ENCODE peak calls at places on chromosomes 3 and 15, in ten cellular contexts. F is mucosa of descending colon; L is anterior cingulate cortex; U is stomach; X is stimulated activated CD8-positive, alpha-beta memory T cell treated with anti-CD3 and anti-CD28 coated beads, Interleukin-2, amount 100 ng/mL, for 1 hour; C is GDM1; V is nephron progenitor cell; P is progenitor cell of endocrine pancreas; O is non-pigmented ciliary epithelial cell; J is AG08396. K is an unnamed sample.

GRCh38 chr3:5133239-5133638 is 11.1 kb downstream of the ARL8B start:
- DNase-seq in F (no peak), L (no peak), U (no peak), X (no peak), C (no peak), V (no peak), P (no peak), O (no peak), J (no peak), K (no peak)

GRCh38 chr3:160677459-160677901 is 520 bp downstream of the ARL14 start:
- DNase-seq in F (no peak), L (no peak), U (no peak), X (no peak), C (no peak), V (peak; percentile 15), P (no peak), O (no peak), J (no peak), K (no peak)

GRCh38 chr15:58554758-58555157 is 123.0 kb downstream of the LIPC start:
- DNase-seq in F (no peak), L (no peak), U (no peak), X (no peak), C (no peak), V (no peak), P (no peak), O (no peak), J (no peak), K (no peak)

GRCh38 chr3:134754768-134755559 is 40.1 kb upstream of the EPHB1 start:
- DNase-seq in F (no peak), L (no peak), U (peak; percentile 35), X (no peak), C (peak; percentile 51), V (peak; percentile 62), P (peak; percentile 47), O (no peak), J (peak; percentile 68), K (no peak)

GRCh38 chr15:31554261-31554660 is 227.6 kb downstream of the KLF13 start:
- DNase-seq in F (no peak), L (no peak), U (no peak), X (no peak), C (no peak), V (no peak), P (no peak), O (peak; percentile 4), J (peak; percentile 85), K (no peak)

GRCh38 chr3:178986456-178986855 is 85.2 kb downstream of the ZMAT3 start:
- DNase-seq in F (no peak), L (no peak), U (no peak), X (no peak), C (no peak), V (no peak), P (no peak), O (no peak), J (no peak), K (no peak)

GRCh38 chr3:169634618-169635236 is 28.8 kb downstream of the MECOM start:
- DNase-seq in F (peak; percentile 77), L (no peak), U (peak; percentile 84), X (no peak), C (no peak), V (no peak), P (no peak), O (no peak), J (no peak), K (no peak)

GRCh38 chr3:24129549-24129948 is 184.5 kb downstream of the NR1D2 start:
- DNase-seq in F (no peak), L (no peak), U (no peak), X (no peak), C (no peak), V (no peak), P (no peak), O (no peak), J (no peak), K (no peak)

GRCh38 chr3:148955544-148956346 is 35.6 kb upstream of the GYG1 start:
- DNase-seq in F (no peak), L (peak; percentile 14), U (peak; percentile 39), X (no peak), C (no peak), V (peak; percentile 36), P (no peak), O (peak; percentile 77), J (peak; percentile 68), K (no peak)

GRCh38 chr3:23819599-23820360 is 14.0 kb downstream of the UBE2E1 start:
- DNase-seq in F (no peak), L (peak; percentile 63), U (no peak), X (no peak), C (no peak), V (no peak), P (no peak), O (no peak), J (no peak), K (no peak)

GRCh38 chr15:100900136-100900894 is 18.8 kb upstream of the LRRK1 start:
- DNase-seq in F (peak; percentile 74), L (no peak), U (no peak), X (no peak), C (no peak), V (peak; percentile 27), P (no peak), O (no peak), J (no peak), K (no peak)

GRCh38 chr3:132549890-132550578 is 47.0 kb upstream of the ACKR4 start:
- DNase-seq in F (no peak), L (no peak), U (no peak), X (no peak), C (no peak), V (no peak), P (no peak), O (peak; percentile 40), J (no peak), K (no peak)

GRCh38 chr3:161142486-161142885 is 37.3 kb upstream of the B3GALNT1 start:
- DNase-seq in F (no peak), L (no peak), U (no peak), X (no peak), C (no peak), V (no peak), P (no peak), O (no peak), J (no peak), K (no peak)

GRCh38 chr3:189148090-189148507 is 23.7 kb upstream of the TPRG1 start:
- DNase-seq in F (no peak), L (peak; percentile 17), U (peak; percentile 68), X (peak; percentile 48), C (peak; percentile 35), V (peak; percentile 69), P (peak; percentile 53), O (peak; percentile 18), J (peak; percentile 60), K (peak; percentile 51)

GRCh38 chr15:94232107-94232506 is 746 bp downstream of the MCTP2 start:
- DNase-seq in F (no peak), L (no peak), U (no peak), X (no peak), C (no peak), V (no peak), P (no peak), O (no peak), J (no peak), K (no peak)

GRCh38 chr15:50051811-50052419 is 67.1 kb downstream of the ATP8B4 start:
- DNase-seq in F (no peak), L (peak; percentile 29), U (no peak), X (no peak), C (peak; percentile 9), V (peak; percentile 31), P (no peak), O (no peak), J (peak; percentile 45), K (no peak)

GRCh38 chr15:36428102-36428845 is 151.2 kb upstream of the CDIN1 start:
- DNase-seq in F (no peak), L (no peak), U (no peak), X (no peak), C (no peak), V (no peak), P (no peak), O (peak; percentile 100), J (peak; percentile 79), K (no peak)

GRCh38 chr3:77189684-77190083 is 149.8 kb downstream of the ROBO2 start:
- DNase-seq in F (no peak), L (no peak), U (no peak), X (no peak), C (no peak), V (no peak), P (no peak), O (no peak), J (no peak), K (no peak)

GRCh38 chr3:59115355-59116136 is 65.7 kb upstream of the CFAP20DC start:
- DNase-seq in F (no peak), L (no peak), U (no peak), X (no peak), C (no peak), V (no peak), P (no peak), O (no peak), J (no peak), K (no peak)

GRCh38 chr15:47987908-47988532 is 132.8 kb upstream of the SLC24A5 start:
- DNase-seq in F (no peak), L (peak; percentile 40), U (no peak), X (no peak), C (peak; percentile 8), V (peak; percentile 20), P (no peak), O (peak; percentile 47), J (peak; percentile 41), K (no peak)

GRCh38 chr15:41811432-41812195 is 16.3 kb upstream of the JMJD7 start:
- DNase-seq in F (peak; percentile 76), L (peak; percentile 69), U (peak; percentile 89), X (peak; percentile 48), C (peak; percentile 54), V (peak; percentile 87), P (peak; percentile 75), O (no peak), J (peak; percentile 85), K (peak; percentile 35)

GRCh38 chr3:48155122-48155521 is 33.1 kb downstream of the CDC25A start:
- DNase-seq in F (no peak), L (no peak), U (no peak), X (no peak), C (no peak), V (no peak), P (no peak), O (peak; percentile 47), J (peak; percentile 61), K (no peak)

GRCh38 chr3:55327131-55327920 is 159.8 kb downstream of the WNT5A start:
- DNase-seq in F (no peak), L (no peak), U (no peak), X (no peak), C (no peak), V (no peak), P (no peak), O (peak; percentile 46), J (peak; percentile 66), K (no peak)

GRCh38 chr15:55394694-55395093 is 13.5 kb downstream of the CCPG1 start:
- DNase-seq in F (no peak), L (no peak), U (no peak), X (no peak), C (no peak), V (no peak), P (no peak), O (no peak), J (no peak), K (no peak)

GRCh38 chr15:70271422-70272088 is 173.8 kb upstream of the TLE3 start:
- DNase-seq in F (no peak), L (no peak), U (no peak), X (no peak), C (peak; percentile 28), V (no peak), P (no peak), O (peak; percentile 94), J (peak; percentile 87), K (no peak)

GRCh38 chr3:47405820-47406761 is 25.3 kb downstream of the PTPN23 start:
- DNase-seq in F (no peak), L (no peak), U (no peak), X (no peak), C (no peak), V (no peak), P (no peak), O (no peak), J (no peak), K (no peak)

GRCh38 chr15:97566957-97567356 is 393.5 kb upstream of the ARRDC4 start:
- DNase-seq in F (no peak), L (no peak), U (no peak), X (no peak), C (no peak), V (no peak), P (no peak), O (no peak), J (no peak), K (no peak)

GRCh38 chr3:143850877-143851276 is 2.6 kb upstream of the SLC9A9 start:
- DNase-seq in F (no peak), L (no peak), U (no peak), X (no peak), C (no peak), V (no peak), P (no peak), O (no peak), J (no peak), K (no peak)